ENCODE peak calls at places on chromosome 3, in four cellular contexts. One of them, this sample, is unnamed.

GRCh38 chr3:38315488-38316230 is 30.9 kb upstream of the XYLB start:
- DNase-seq in A549: no peak
- DNase-seq in dorsolateral prefrontal cortex: no peak
- DNase-seq in H9: no peak
- DNase-seq in this sample: no peak

GRCh38 chr3:63878394-63879089 is 14.9 kb downstream of the ATXN7 start:
- DNase-seq in dorsolateral prefrontal cortex: no peak
- DNase-seq in A549: no peak
- DNase-seq in H9: no peak
- DNase-seq in this sample: no peak

GRCh38 chr3:59581000-59581399 is 531.2 kb upstream of the CFAP20DC start:
- DNase-seq in A549: no peak
- DNase-seq in dorsolateral prefrontal cortex: no peak
- DNase-seq in H9: no peak
- DNase-seq in this sample: no peak

GRCh38 chr3:67609709-67610108 is 44.7 kb downstream of the SUCLG2 start:
- DNase-seq in H9: no peak
- DNase-seq in A549: no peak
- DNase-seq in dorsolateral prefrontal cortex: no peak
- DNase-seq in this sample: no peak

GRCh38 chr3:39934696-39935095 is 125.3 kb downstream of the MYRIP start:
- DNase-seq in A549: no peak
- DNase-seq in H9: no peak
- DNase-seq in dorsolateral prefrontal cortex: no peak
- DNase-seq in this sample: no peak

GRCh38 chr3:146161725-146162047 is 702 bp upstream of the PLOD2 start:
- DNase-seq in dorsolateral prefrontal cortex: no peak
- DNase-seq in H9: no peak
- DNase-seq in A549: no peak
- DNase-seq in this sample: no peak

GRCh38 chr3:46089237-46090011 is 62.1 kb upstream of the XCR1 start:
- DNase-seq in dorsolateral prefrontal cortex: peak; percentile 55
- DNase-seq in H9: no peak
- DNase-seq in A549: no peak
- DNase-seq in this sample: peak; percentile 97

GRCh38 chr3:194957743-194958240 is 272.1 kb downstream of the FAM43A start:
- DNase-seq in H9: no peak
- DNase-seq in dorsolateral prefrontal cortex: no peak
- DNase-seq in A549: no peak
- DNase-seq in this sample: no peak

GRCh38 chr3:10017636-10018292 is 8.5 kb upstream of the FANCD2 start:
- DNase-seq in H9: no peak
- DNase-seq in dorsolateral prefrontal cortex: no peak
- DNase-seq in A549: no peak
- DNase-seq in this sample: peak; percentile 75

GRCh38 chr3:123488641-123489347 is 39.9 kb upstream of the ADCY5 start:
- DNase-seq in H9: no peak
- DNase-seq in A549: no peak
- DNase-seq in dorsolateral prefrontal cortex: no peak
- DNase-seq in this sample: no peak

GRCh38 chr3:3735919-3736318 is 63.3 kb upstream of the LRRN1 start:
- DNase-seq in A549: no peak
- DNase-seq in dorsolateral prefrontal cortex: no peak
- DNase-seq in H9: no peak
- DNase-seq in this sample: no peak

GRCh38 chr3:9933561-9934234 is at the start of gene CRELD1:
- DNase-seq in H9: peak; percentile 95
- DNase-seq in dorsolateral prefrontal cortex: peak; percentile 96
- DNase-seq in A549: peak; percentile 78
- DNase-seq in this sample: peak; percentile 97

GRCh38 chr3:139326131-139326530 is 17.7 kb upstream of the MRPS22 start:
- DNase-seq in A549: no peak
- DNase-seq in dorsolateral prefrontal cortex: no peak
- DNase-seq in H9: no peak
- DNase-seq in this sample: no peak

GRCh38 chr3:171691485-171691884 is 118.8 kb downstream of the PLD1 start:
- DNase-seq in A549: no peak
- DNase-seq in H9: no peak
- DNase-seq in dorsolateral prefrontal cortex: no peak
- DNase-seq in this sample: no peak

GRCh38 chr3:139930201-139930600 is 4.8 kb upstream of the CLSTN2 start:
- DNase-seq in H9: no peak
- DNase-seq in A549: no peak
- DNase-seq in dorsolateral prefrontal cortex: no peak
- DNase-seq in this sample: no peak

GRCh38 chr3:130779031-130779430 is 32.4 kb upstream of the PIK3R4 start:
- DNase-seq in dorsolateral prefrontal cortex: no peak
- DNase-seq in A549: no peak
- DNase-seq in H9: no peak
- DNase-seq in this sample: no peak

GRCh38 chr3:114362815-114363214 is 69.0 kb downstream of the TIGIT start:
- DNase-seq in dorsolateral prefrontal cortex: no peak
- DNase-seq in A549: peak; percentile 19
- DNase-seq in H9: no peak
- DNase-seq in this sample: peak; percentile 15

GRCh38 chr3:126355777-126356372 is 1.3 kb downstream of the KLF15 start:
- DNase-seq in A549: no peak
- DNase-seq in dorsolateral prefrontal cortex: peak; percentile 96
- DNase-seq in H9: peak; percentile 95
- DNase-seq in this sample: no peak

GRCh38 chr3:191240432-191240831 is 41.4 kb downstream of the OSTN start:
- DNase-seq in H9: no peak
- DNase-seq in A549: no peak
- DNase-seq in dorsolateral prefrontal cortex: no peak
- DNase-seq in this sample: no peak

GRCh38 chr3:59268170-59268569 is 218.3 kb upstream of the CFAP20DC start:
- DNase-seq in dorsolateral prefrontal cortex: no peak
- DNase-seq in H9: no peak
- DNase-seq in A549: no peak
- DNase-seq in this sample: no peak

GRCh38 chr3:192897005-192897404 is 20.7 kb downstream of the MB21D2 start:
- DNase-seq in H9: no peak
- DNase-seq in dorsolateral prefrontal cortex: no peak
- DNase-seq in A549: no peak
- DNase-seq in this sample: no peak

GRCh38 chr3:72482589-72483249 is 365.5 kb downstream of the SHQ1 start:
- DNase-seq in dorsolateral prefrontal cortex: no peak
- DNase-seq in H9: no peak
- DNase-seq in A549: peak; percentile 51
- DNase-seq in this sample: peak; percentile 54

GRCh38 chr3:40961104-40961857 is 238.0 kb upstream of the CTNNB1 start:
- DNase-seq in H9: no peak
- DNase-seq in dorsolateral prefrontal cortex: no peak
- DNase-seq in A549: no peak
- DNase-seq in this sample: no peak

GRCh38 chr3:194395201-194395600 is 3.9 kb downstream of the GP5 start:
- DNase-seq in A549: no peak
- DNase-seq in dorsolateral prefrontal cortex: no peak
- DNase-seq in H9: no peak
- DNase-seq in this sample: no peak

GRCh38 chr3:168620854-168621253 is 525.1 kb upstream of the GOLIM4 start:
- DNase-seq in A549: peak; percentile 0
- DNase-seq in dorsolateral prefrontal cortex: peak; percentile 32
- DNase-seq in H9: peak; percentile 71
- DNase-seq in this sample: peak; percentile 37

GRCh38 chr3:137768361-137769320 is 4.5 kb downstream of the SOX14 start:
- DNase-seq in H9: peak; percentile 72
- DNase-seq in A549: no peak
- DNase-seq in dorsolateral prefrontal cortex: no peak
- DNase-seq in this sample: no peak

GRCh38 chr3:101940521-101940992 is 91.2 kb downstream of the NFKBIZ start:
- DNase-seq in H9: peak; percentile 38
- DNase-seq in dorsolateral prefrontal cortex: no peak
- DNase-seq in A549: no peak
- DNase-seq in this sample: peak; percentile 79

GRCh38 chr3:100465871-100466777 is 26.3 kb upstream of the TMEM45A start:
- DNase-seq in A549: no peak
- DNase-seq in dorsolateral prefrontal cortex: no peak
- DNase-seq in H9: no peak
- DNase-seq in this sample: peak; percentile 18

GRCh38 chr3:149142647-149143046 is 13.2 kb downstream of the HPS3 start:
- DNase-seq in H9: no peak
- DNase-seq in dorsolateral prefrontal cortex: no peak
- DNase-seq in A549: no peak
- DNase-seq in this sample: peak; percentile 96

GRCh38 chr3:66472313-66473134 is 28.3 kb downstream of the LRIG1 start:
- DNase-seq in A549: peak; percentile 38
- DNase-seq in dorsolateral prefrontal cortex: no peak
- DNase-seq in H9: no peak
- DNase-seq in this sample: no peak

GRCh38 chr3:81788650-81789049 is 27.2 kb upstream of the GBE1 start:
- DNase-seq in dorsolateral prefrontal cortex: no peak
- DNase-seq in A549: no peak
- DNase-seq in H9: no peak
- DNase-seq in this sample: no peak

GRCh38 chr3:19937459-19938362 is 3.7 kb upstream of the EFHB start:
- DNase-seq in H9: no peak
- DNase-seq in A549: no peak
- DNase-seq in dorsolateral prefrontal cortex: no peak
- DNase-seq in this sample: no peak

GRCh38 chr3:50464578-50464977 is 38.9 kb downstream of the CACNA2D2 start:
- DNase-seq in dorsolateral prefrontal cortex: no peak
- DNase-seq in A549: no peak
- DNase-seq in H9: no peak
- DNase-seq in this sample: no peak

GRCh38 chr3:128784228-128784627 is 58.2 kb downstream of the RAB7A start:
- DNase-seq in H9: peak; percentile 83
- DNase-seq in dorsolateral prefrontal cortex: peak; percentile 48
- DNase-seq in A549: peak; percentile 9
- DNase-seq in this sample: peak; percentile 86

GRCh38 chr3:182364723-182365650 is 428.3 kb upstream of the ATP11B start:
- DNase-seq in A549: no peak
- DNase-seq in H9: no peak
- DNase-seq in dorsolateral prefrontal cortex: peak; percentile 67
- DNase-seq in this sample: no peak

GRCh38 chr3:187227658-187228258 is 30.5 kb downstream of the RTP1 start:
- DNase-seq in H9: no peak
- DNase-seq in dorsolateral prefrontal cortex: no peak
- DNase-seq in A549: peak; percentile 33
- DNase-seq in this sample: no peak

DNA sequence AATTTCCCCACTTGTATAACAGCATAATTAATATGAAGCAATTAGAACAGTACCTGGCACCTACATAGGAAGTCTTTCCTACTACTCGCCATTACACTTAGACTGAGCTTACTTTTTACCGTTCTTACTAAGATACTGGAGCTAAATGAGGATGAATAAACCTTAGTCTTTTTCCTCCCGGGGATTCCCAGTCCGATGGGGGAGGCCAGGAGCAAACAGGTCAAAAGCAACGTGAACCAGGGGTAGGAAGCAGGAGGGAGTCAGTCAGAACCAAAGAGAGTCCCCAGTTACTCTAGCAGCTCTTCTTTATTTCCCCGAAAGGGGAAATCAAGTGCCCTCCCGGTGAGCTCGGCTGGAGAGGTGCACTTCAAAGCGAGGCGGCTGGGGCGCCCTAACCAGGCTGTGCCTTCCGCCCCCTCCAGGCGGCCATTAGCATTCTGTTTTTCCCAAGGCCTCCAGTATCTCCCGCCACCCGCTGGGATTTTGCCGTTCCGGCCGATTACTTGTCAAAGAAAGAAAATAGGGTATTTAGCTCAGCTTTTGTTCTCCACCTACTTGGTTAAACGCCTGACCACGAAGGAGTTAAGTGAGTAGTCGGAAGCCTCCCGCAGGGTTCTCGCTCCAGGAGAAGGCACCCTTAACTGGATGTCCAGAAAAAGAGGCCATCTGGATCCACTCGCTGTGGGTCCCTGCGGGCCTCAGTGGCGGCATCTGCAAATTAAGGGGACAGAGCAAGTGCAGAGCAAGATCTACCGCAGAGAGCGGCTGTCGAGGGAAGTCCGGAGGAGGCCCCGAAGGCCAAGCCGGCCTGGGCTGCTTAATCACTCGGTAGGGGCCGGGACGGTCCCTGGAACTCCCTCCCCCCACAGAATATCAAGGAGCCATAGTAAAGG is 6.3 kb upstream of the EOMES start:
- DNase-seq in H9: peak; percentile 93
- DNase-seq in dorsolateral prefrontal cortex: no peak
- DNase-seq in A549: no peak
- DNase-seq in this sample: peak; percentile 14
- TF ChIP-seq CTCF in H9: peak; percentile 55
- TF ChIP-seq CTCF in dorsolateral prefrontal cortex: no peak
- TF ChIP-seq CTCF in A549: no peak
- TF ChIP-seq CTCF in this sample: no peak

GRCh38 chr3:166303685-166304084 is 466.5 kb upstream of the BCHE start:
- DNase-seq in A549: no peak
- DNase-seq in dorsolateral prefrontal cortex: no peak
- DNase-seq in H9: no peak
- DNase-seq in this sample: no peak

GRCh38 chr3:166304509-166305063 is 467.4 kb upstream of the BCHE start:
- DNase-seq in A549: no peak
- DNase-seq in dorsolateral prefrontal cortex: no peak
- DNase-seq in H9: no peak
- DNase-seq in this sample: no peak
- TF ChIP-seq CTCF in A549: no peak
- TF ChIP-seq CTCF in dorsolateral prefrontal cortex: no peak
- TF ChIP-seq CTCF in H9: no peak
- TF ChIP-seq CTCF in this sample: no peak

GRCh38 chr3:119662604-119663377 is 2.4 kb upstream of the POPDC2 start:
- DNase-seq in dorsolateral prefrontal cortex: no peak
- DNase-seq in A549: no peak
- DNase-seq in H9: no peak
- DNase-seq in this sample: no peak
- TF ChIP-seq CTCF in dorsolateral prefrontal cortex: no peak
- TF ChIP-seq CTCF in A549: no peak
- TF ChIP-seq CTCF in H9: peak; percentile 23
- TF ChIP-seq CTCF in this sample: no peak

GRCh38 chr3:42638339-42638842 is 15.1 kb upstream of the ZBTB47 start:
- DNase-seq in A549: no peak
- DNase-seq in H9: no peak
- DNase-seq in dorsolateral prefrontal cortex: no peak
- DNase-seq in this sample: no peak

GRCh38 chr3:42637001-42637400 is 16.5 kb upstream of the ZBTB47 start:
- DNase-seq in H9: no peak
- DNase-seq in A549: no peak
- DNase-seq in dorsolateral prefrontal cortex: no peak
- DNase-seq in this sample: no peak

GRCh38 chr3:42633544-42633943 is 20.0 kb upstream of the ZBTB47 start:
- DNase-seq in A549: no peak
- DNase-seq in dorsolateral prefrontal cortex: no peak
- DNase-seq in H9: no peak
- DNase-seq in this sample: no peak

GRCh38 chr3:42632146-42632545 is 21.4 kb upstream of the ZBTB47 start:
- DNase-seq in H9: no peak
- DNase-seq in A549: no peak
- DNase-seq in dorsolateral prefrontal cortex: no peak
- DNase-seq in this sample: no peak

DNA sequence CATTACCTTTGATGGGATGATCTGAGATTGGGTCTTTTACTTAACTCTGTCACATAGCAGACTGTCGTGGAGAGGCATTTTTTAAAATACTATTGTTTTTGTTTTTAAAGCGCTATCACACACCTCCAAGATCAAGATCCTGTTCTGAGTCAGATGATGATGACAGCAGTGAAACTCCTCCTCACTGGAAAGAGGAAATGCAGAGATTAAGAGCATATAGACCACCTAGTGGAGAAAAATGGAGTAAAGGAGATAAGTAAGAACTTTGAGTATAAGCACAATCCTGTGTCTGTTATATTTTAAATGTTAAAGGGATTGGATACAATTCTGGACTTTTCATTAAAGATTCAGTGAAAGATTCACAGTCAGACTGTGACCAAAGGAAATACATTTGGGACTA is 18.4 kb upstream of the ZBTB47 start:
- DNase-seq in H9: no peak
- DNase-seq in dorsolateral prefrontal cortex: no peak
- DNase-seq in A549: no peak
- DNase-seq in this sample: peak; percentile 45
- TF ChIP-seq CTCF in H9: peak; percentile 39
- TF ChIP-seq CTCF in dorsolateral prefrontal cortex: no peak
- TF ChIP-seq CTCF in A549: no peak
- TF ChIP-seq CTCF in this sample: peak; percentile 2

This sample was measured in NB4.